ENCODE peak calls at places on chromosome 1, in six cellular contexts. B is MV-4-11, L is HT-29, O is LoVo, V is tibial artery, A is HS-27A. H is an unnamed sample.

GRCh38 chr1:160045653-160046052 is 13.9 kb upstream of the PIGM start:
- DNase-seq in V (no peak), B (no peak), L (no peak), O (no peak), A (no peak), H (no peak)

GRCh38 chr1:225677350-225678124 is 24.6 kb upstream of the ENAH start:
- DNase-seq in V (no peak), B (no peak), L (no peak), O (no peak), A (no peak), H (peak)

GRCh38 chr1:93758842-93759515 is 77.3 kb upstream of the BCAR3 start:
- DNase-seq in A (no peak), O (no peak), L (peak), V (no peak), B (peak), H (no peak)

GRCh38 chr1:41638086-41639024 is 153.9 kb upstream of the EDN2 start:
- DNase-seq in O (no peak), A (no peak), B (no peak), L (no peak), V (no peak), H (no peak)

GRCh38 chr1:233443040-233443439 is 115.5 kb downstream of the MAP3K21 start:
- DNase-seq in A (no peak), V (no peak), O (peak), L (no peak), B (no peak), H (no peak)

GRCh38 chr1:166950156-166950555 is 25.2 kb downstream of the ILDR2 start:
- DNase-seq in L (no peak), A (no peak), V (no peak), O (no peak), B (no peak), H (peak)

GRCh38 chr1:115098979-115099692 is 9.8 kb upstream of the TSPAN2 start:
- DNase-seq in B (peak), L (peak), A (no peak), O (peak), V (peak), H (no peak)

GRCh38 chr1:194624833-194625232 is 1438.4 kb upstream of the B3GALT2 start:
- DNase-seq in O (no peak), L (no peak), A (no peak), B (no peak), V (no peak), H (no peak)

GRCh38 chr1:235557495-235557894 is 53.2 kb upstream of the B3GALNT2 start:
- DNase-seq in A (no peak), O (no peak), B (no peak), L (no peak), V (no peak), H (no peak)

GRCh38 chr1:64967381-64967780 is 1.0 kb upstream of the JAK1 start:
- DNase-seq in O (no peak), L (peak), B (no peak), V (no peak), A (no peak), H (no peak)

GRCh38 chr1:110474444-110474843 is 23.5 kb downstream of the PROK1 start:
- DNase-seq in B (no peak), O (no peak), V (no peak), A (no peak), L (no peak), H (no peak)

GRCh38 chr1:94951056-94951455 is 24.1 kb upstream of the CNN3 start:
- DNase-seq in B (no peak), V (no peak), O (no peak), L (no peak), A (no peak), H (no peak)

GRCh38 chr1:173970252-173970651 is 51.9 kb downstream of the RC3H1 start:
- DNase-seq in L (no peak), O (no peak), B (no peak), V (no peak), A (no peak), H (no peak)

GRCh38 chr1:2449636-2450454 is 26.2 kb upstream of the PLCH2 start:
- DNase-seq in O (no peak), B (no peak), A (no peak), V (no peak), L (no peak), H (no peak)

GRCh38 chr1:190477687-190478192 is at the start of gene BRINP3:
- DNase-seq in V (no peak), O (no peak), L (no peak), B (no peak), A (no peak), H (no peak)

H was measured in ecto neural progenitor cell.